ENCODE peak calls at places on chromosomes 7 and 10, in five cellular contexts. G, F, Y, H and L are unnamed samples.

GRCh38 chr7:105932835-105933477 is 30.1 kb upstream of the CDHR3 start:
- DNase-seq in H (no peak), G (no peak), F (no peak), Y (no peak), L (no peak)

GRCh38 chr7:55073051-55073511 is 54.3 kb downstream of the EGFR start:
- DNase-seq in G (no peak), H (no peak), F (no peak), Y (no peak), L (no peak)

GRCh38 chr10:43070121-43071085 is 6.5 kb upstream of the RET start:
- DNase-seq in F (no peak), Y (no peak), G (no peak), H (no peak), L (no peak)

GRCh38 chr7:90660819-90661218 is 64.7 kb downstream of the CDK14 start:
- DNase-seq in H (no peak), F (no peak), Y (no peak), G (no peak), L (no peak)

GRCh38 chr10:111944331-111944730 is 239.2 kb downstream of the GPAM start:
- DNase-seq in Y (no peak), H (no peak), F (no peak), G (peak; percentile 7), L (no peak)

GRCh38 chr10:101046332-101047238 is 15.2 kb upstream of the KAZALD1 start:
- DNase-seq in H (no peak), F (no peak), G (no peak), Y (no peak), L (no peak)

GRCh38 chr10:87177-88080 is 38.3 kb upstream of the TUBB8 start:
- DNase-seq in G (no peak), Y (peak; percentile 54), F (no peak), H (no peak), L (no peak)

GRCh38 chr7:144404911-144405310 is 1.4 kb upstream of the NOBOX start:
- DNase-seq in F (no peak), Y (no peak), G (no peak), H (no peak), L (no peak)

GRCh38 chr7:158053516-158053915 is 534.1 kb downstream of the PTPRN2 start:
- DNase-seq in Y (no peak), H (no peak), G (no peak), F (no peak), L (no peak)

GRCh38 chr7:151113344-151114150 is 27.3 kb downstream of the AGAP3 start:
- DNase-seq in F (no peak), G (no peak), H (peak; percentile 76), Y (peak; percentile 82), L (peak; percentile 59)

GRCh38 chr10:114265392-114266053 is 26.5 kb downstream of the VWA2 start:
- DNase-seq in G (no peak), Y (no peak), H (no peak), F (no peak), L (no peak)

GRCh38 chr7:24757799-24758275 is 573 bp upstream of the GSDME start:
- DNase-seq in Y (no peak), F (no peak), G (peak; percentile 18), H (no peak), L (no peak)

GRCh38 chr10:62047960-62048383 is 146.5 kb downstream of the ARID5B start:
- DNase-seq in Y (no peak), H (no peak), F (no peak), G (peak; percentile 25), L (no peak)

GRCh38 chr10:99711129-99711719 is 20.7 kb downstream of the COX15 start:
- DNase-seq in F (no peak), H (peak; percentile 54), G (peak; percentile 51), Y (peak; percentile 42), L (peak; percentile 76)

GRCh38 chr7:31981874-31982390 is 88.3 kb downstream of the PDE1C start:
- DNase-seq in F (no peak), Y (no peak), G (no peak), H (no peak), L (no peak)

GRCh38 chr10:52701647-52702046 is 70.9 kb downstream of the MBL2 start:
- DNase-seq in G (peak; percentile 10), F (no peak), Y (no peak), H (no peak), L (no peak)

GRCh38 chr10:80357000-80357803 is 621 bp downstream of the DYDC2 start:
- DNase-seq in F (peak; percentile 81), Y (peak; percentile 16), H (no peak), G (no peak), L (no peak)

GRCh38 chr10:130013263-130013937 is 49.3 kb upstream of the EBF3 start:
- DNase-seq in G (no peak), Y (no peak), F (no peak), H (no peak), L (no peak)

GRCh38 chr7:30549933-30550493 is 44.7 kb upstream of the GARS1 start:
- DNase-seq in F (no peak), G (no peak), Y (no peak), H (no peak), L (no peak)

GRCh38 chr10:44395396-44395795 is 10.5 kb upstream of the CXCL12 start:
- DNase-seq in F (no peak), G (no peak), H (no peak), Y (no peak), L (no peak)
- TF ChIP-seq JUND in F (no peak), G (no peak), H (no peak), Y (no peak), L (no peak)

DNA sequence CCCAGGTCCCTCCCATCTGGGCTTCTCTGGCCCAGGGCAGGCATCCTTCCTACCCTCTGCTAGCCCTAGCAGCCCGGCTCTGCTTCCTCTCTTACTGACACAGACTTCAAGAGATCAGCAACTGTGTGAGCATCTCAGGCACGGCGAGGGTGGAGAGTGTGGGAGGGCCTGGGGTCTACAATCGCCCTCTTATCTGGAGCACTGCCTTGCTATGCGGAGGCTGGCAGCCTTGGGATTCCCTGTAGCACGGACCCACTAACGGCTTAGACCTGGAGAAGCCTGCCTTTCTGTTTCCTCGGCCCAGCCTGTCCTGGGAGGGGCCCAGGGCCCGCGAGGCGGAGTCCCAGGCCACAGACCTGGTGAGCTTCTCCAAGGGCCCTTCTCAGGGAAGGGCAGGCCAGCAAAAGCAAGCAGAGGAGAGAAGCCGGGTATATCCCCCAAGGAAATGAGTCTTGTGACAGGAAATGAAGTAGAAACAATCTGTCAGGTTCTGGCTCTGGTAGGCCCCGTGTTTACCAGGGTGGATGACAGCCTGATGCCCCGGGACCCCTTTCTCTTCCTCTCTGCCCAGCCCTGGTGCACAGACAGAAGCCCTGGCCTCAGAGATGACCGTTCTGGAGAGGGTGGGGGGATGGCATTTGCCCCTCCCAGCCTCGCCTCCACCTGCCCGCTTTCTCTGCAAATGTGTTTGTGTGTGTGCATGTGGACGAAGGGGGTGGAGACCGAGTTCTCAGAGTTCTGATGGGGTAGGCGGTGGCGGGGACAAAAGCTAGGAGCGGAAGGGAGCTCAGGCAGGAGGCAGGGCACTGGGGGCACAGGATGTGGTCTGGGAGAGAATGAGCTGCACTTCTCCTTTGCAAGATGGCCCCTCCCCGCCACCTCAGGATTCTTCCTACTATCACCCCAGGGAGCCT is 2.5 kb downstream of the LRCH4 start:
- DNase-seq in Y (no peak), G (no peak), H (no peak), F (no peak), L (peak; percentile 55)
- TF ChIP-seq JUND in Y (no peak), G (no peak), H (no peak), F (no peak), L (no peak)

DNA sequence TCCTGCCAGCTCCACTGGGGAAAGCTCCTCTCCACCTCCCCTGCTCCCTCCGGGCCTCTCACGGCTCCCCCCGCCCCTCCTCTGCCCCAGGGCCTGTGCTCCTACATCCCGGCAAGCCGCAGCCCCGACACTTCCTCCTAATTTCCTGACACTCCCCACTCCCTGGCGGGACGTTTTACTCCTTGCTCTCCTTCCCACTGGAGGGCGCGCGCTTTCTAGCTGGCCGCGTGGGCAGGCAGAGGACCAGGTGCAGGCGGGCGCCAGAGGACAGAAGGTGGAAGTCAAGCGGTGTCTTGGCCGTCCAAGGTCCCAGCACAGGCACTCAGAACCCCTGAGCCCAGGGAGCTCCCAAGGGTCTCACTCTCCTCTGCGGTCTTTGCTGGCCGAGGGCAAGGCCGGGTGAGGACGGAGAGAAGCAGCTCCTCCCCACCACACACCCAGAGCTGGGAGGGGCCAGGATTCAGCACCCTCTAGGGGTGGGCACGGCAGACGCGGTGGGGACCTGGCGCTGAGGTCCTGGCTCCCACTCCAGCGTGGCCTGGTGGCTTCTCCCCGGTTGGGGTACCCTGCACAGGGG is 19.1 kb downstream of the ADAM8 start:
- DNase-seq in Y (peak; percentile 55), G (no peak), F (peak; percentile 79), H (no peak), L (peak; percentile 80)
- TF ChIP-seq JUND in Y (no peak), G (no peak), F (no peak), H (no peak), L (no peak)

GRCh38 chr7:130071701-130072622 is 1.6 kb downstream of the KLHDC10 start:
- DNase-seq in G (peak; percentile 84), H (peak; percentile 84), Y (peak; percentile 76), F (no peak), L (no peak)
- TF ChIP-seq JUND in G (no peak), H (no peak), Y (no peak), F (no peak), L (no peak)

GRCh38 chr7:99196536-99197288 is 11.2 kb downstream of the KPNA7 start:
- DNase-seq in F (no peak), G (no peak), Y (no peak), H (no peak), L (no peak)
- TF ChIP-seq JUND in F (no peak), G (no peak), Y (no peak), H (no peak), L (no peak)

GRCh38 chr10:120494313-120494710 is 37.3 kb downstream of the PLPP4 start:
- DNase-seq in Y (no peak), G (no peak), F (no peak), H (no peak), L (no peak)

GRCh38 chr10:120493411-120494312 is 36.6 kb downstream of the PLPP4 start:
- DNase-seq in H (no peak), F (peak; percentile 24), Y (no peak), G (no peak), L (no peak)

GRCh38 chr10:120492366-120492765 is 35.3 kb downstream of the PLPP4 start:
- DNase-seq in H (no peak), G (no peak), Y (no peak), F (peak; percentile 23), L (no peak)

GRCh38 chr10:120490288-120490687 is 33.3 kb downstream of the PLPP4 start:
- DNase-seq in H (no peak), F (peak; percentile 31), G (no peak), Y (no peak), L (no peak)

DNA sequence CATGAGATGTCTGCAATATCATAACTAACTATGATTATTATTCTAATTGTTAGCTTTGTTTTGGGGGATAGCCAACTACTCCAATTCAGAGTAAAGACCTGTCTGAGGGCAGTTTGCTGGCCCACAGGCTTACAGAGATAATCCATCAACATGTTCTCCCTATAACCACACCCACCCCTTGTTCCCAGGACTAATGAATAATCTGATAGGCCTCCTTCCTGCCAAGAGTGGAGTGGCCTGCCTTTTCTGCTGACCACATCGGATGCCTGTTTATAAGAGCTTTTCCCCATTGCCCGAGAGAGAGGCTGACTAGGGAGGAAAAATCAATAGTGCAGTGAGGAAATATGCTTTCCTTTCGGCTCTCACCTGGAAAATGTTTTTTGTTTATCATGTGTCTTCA is 38.2 kb downstream of the PLPP4 start:
- DNase-seq in H (no peak), G (no peak), Y (no peak), F (no peak), L (no peak)
- TF ChIP-seq JUND in H (no peak), G (no peak), Y (no peak), F (no peak), L (no peak)